ENCODE peak calls at places on chromosomes 5 and 9, in ten cellular contexts. I is transverse colon, L is H1, Y is A549, N is ovary, E is suprapubic skin, X is stomach, M is HepG2, B is sigmoid colon, K is upper lobe of left lung. V is an unnamed sample.

GRCh38 chr5:149268928-149269557 is 2.6 kb upstream of the AFAP1L1 start:
- DNase-seq in I (no peak), L (no peak), Y (peak; percentile 67), N (no peak), E (no peak), X (no peak), M (peak; percentile 49), B (no peak), K (no peak), V (no peak)

GRCh38 chr9:34522971-34523797 is at the start of gene ENHO:
- DNase-seq in I (peak; percentile 92), L (peak; percentile 99), Y (peak; percentile 94), N (peak; percentile 86), E (peak; percentile 88), X (peak; percentile 90), M (peak; percentile 65), B (peak; percentile 93), K (peak; percentile 99), V (peak; percentile 73)

GRCh38 chr5:75907651-75908050 is 175.5 kb upstream of the SV2C start:
- DNase-seq in I (no peak), L (no peak), Y (no peak), N (no peak), E (no peak), X (no peak), M (no peak), B (no peak), K (no peak), V (no peak)

GRCh38 chr5:80189201-80189600 is 66.6 kb downstream of the SERINC5 start:
- DNase-seq in I (no peak), L (no peak), Y (no peak), N (no peak), E (no peak), X (no peak), M (no peak), B (no peak), K (no peak), V (no peak)

GRCh38 chr5:112995764-112996618 is 19.4 kb downstream of the DCP2 start:
- DNase-seq in I (peak; percentile 73), L (peak; percentile 88), Y (peak; percentile 46), N (peak; percentile 87), E (no peak), X (peak; percentile 75), M (peak; percentile 50), B (peak; percentile 81), K (no peak), V (peak; percentile 95)

GRCh38 chr9:70255521-70255920 is 3.3 kb upstream of the SMC5 start:
- DNase-seq in I (no peak), L (no peak), Y (no peak), N (no peak), E (no peak), X (no peak), M (no peak), B (no peak), K (no peak), V (no peak)

GRCh38 chr5:157718529-157718928 is 12.7 kb upstream of the THG1L start:
- DNase-seq in I (no peak), L (no peak), Y (peak; percentile 55), N (peak; percentile 26), E (no peak), X (no peak), M (peak; percentile 23), B (no peak), K (no peak), V (peak; percentile 47)

GRCh38 chr9:109325089-109325488 is 4.2 kb upstream of the EPB41L4B start:
- DNase-seq in I (no peak), L (no peak), Y (no peak), N (no peak), E (no peak), X (no peak), M (no peak), B (no peak), K (no peak), V (no peak)

GRCh38 chr9:77944556-77945261 is 86.9 kb downstream of the GNAQ start:
- DNase-seq in I (peak; percentile 55), L (no peak), Y (no peak), N (no peak), E (no peak), X (no peak), M (no peak), B (no peak), K (no peak), V (no peak)

GRCh38 chr9:116284518-116284917 is 130.9 kb downstream of the PAPPA start:
- DNase-seq in I (no peak), L (no peak), Y (no peak), N (no peak), E (no peak), X (no peak), M (no peak), B (no peak), K (no peak), V (no peak)

GRCh38 chr5:160792281-160792680 is 59.7 kb downstream of the ATP10B start:
- DNase-seq in I (no peak), L (no peak), Y (no peak), N (no peak), E (no peak), X (no peak), M (no peak), B (no peak), K (no peak), V (no peak)

DNA sequence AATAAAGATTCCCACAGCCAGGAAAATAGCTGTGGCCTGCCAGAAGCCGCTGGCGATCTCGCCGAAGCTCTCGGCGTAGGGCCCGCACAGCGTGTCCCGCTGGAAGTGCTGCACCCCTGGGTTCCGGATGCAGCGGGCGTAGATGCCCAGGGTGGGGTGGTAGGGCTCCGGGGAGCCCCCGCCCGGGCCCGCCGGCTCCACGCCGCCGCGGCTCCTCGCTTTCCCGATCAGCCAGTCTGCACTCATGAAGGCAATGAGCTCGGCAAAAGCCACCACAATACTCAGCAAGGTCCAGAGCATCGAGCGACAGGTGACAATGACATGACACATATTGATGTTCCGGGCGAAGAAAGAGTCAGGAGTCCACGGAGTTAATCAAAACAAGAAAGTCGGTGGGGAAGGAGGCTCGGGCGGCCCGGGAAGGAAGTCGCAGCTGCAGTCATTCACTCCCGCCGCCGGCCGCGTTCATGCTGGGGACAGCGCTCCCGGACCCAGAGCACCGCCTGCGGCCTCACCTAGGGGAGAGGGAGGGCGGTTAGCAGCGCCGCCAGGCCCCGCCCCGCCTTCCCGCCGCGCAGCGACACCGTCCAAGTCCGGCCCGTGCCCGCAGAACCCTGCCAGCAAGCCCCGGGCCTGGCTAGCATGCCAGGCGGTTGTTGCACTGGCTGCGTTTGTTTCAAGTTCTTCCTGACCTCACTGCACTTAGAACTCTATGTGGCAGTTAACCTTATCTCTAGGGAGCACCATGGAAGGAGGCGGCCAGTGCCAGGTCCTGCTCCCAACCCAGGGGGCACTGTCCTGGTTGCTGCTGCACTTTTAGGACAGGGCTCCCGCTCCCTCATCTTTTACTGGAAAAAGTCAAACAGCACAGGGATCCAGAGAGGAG is 138.4 kb downstream of the LHFPL2 start:
- DNase-seq in I (peak; percentile 80), L (peak; percentile 82), Y (no peak), N (no peak), E (peak; percentile 83), X (peak; percentile 85), M (no peak), B (peak; percentile 88), K (peak; percentile 95), V (no peak)
- TF ChIP-seq POLR2A in I (peak; percentile 50), L (no peak), Y (no peak), N (no peak), E (no peak), X (no peak), M (no peak), B (peak; percentile 12), K (no peak), V (peak; percentile 5)

GRCh38 chr9:18978188-18978587 is 54.8 kb downstream of the SAXO1 start:
- DNase-seq in I (no peak), L (no peak), Y (no peak), N (no peak), E (no peak), X (no peak), M (peak; percentile 7), B (no peak), K (no peak), V (no peak)

GRCh38 chr9:18980124-18980660 is 52.8 kb downstream of the SAXO1 start:
- DNase-seq in I (no peak), L (no peak), Y (no peak), N (no peak), E (no peak), X (no peak), M (no peak), B (no peak), K (no peak), V (no peak)

GRCh38 chr9:18982246-18982589 is 50.8 kb downstream of the SAXO1 start:
- DNase-seq in I (no peak), L (no peak), Y (no peak), N (no peak), E (no peak), X (no peak), M (no peak), B (no peak), K (no peak), V (no peak)

GRCh38 chr9:18979367-18979766 is 53.6 kb downstream of the SAXO1 start:
- DNase-seq in I (no peak), L (no peak), Y (no peak), N (no peak), E (no peak), X (no peak), M (no peak), B (no peak), K (no peak), V (no peak)

GRCh38 chr9:18981471-18982245 is 51.4 kb downstream of the SAXO1 start:
- DNase-seq in I (no peak), L (no peak), Y (no peak), N (no peak), E (no peak), X (no peak), M (no peak), B (no peak), K (no peak), V (no peak)
- H3K27ac ChIP-seq in I (no peak overlapping the region), L (no peak overlapping the region), Y (no peak overlapping the region), N (no peak overlapping the region), E (no peak overlapping the region), X (no peak overlapping the region), M (no peak overlapping the region), B (no peak overlapping the region), K (no peak overlapping the region), V (no peak overlapping the region)

GRCh38 chr9:98255064-98255577 is 328 bp downstream of the TBC1D2 start:
- DNase-seq in I (peak; percentile 45), L (no peak), Y (no peak), N (peak; percentile 36), E (no peak), X (peak; percentile 46), M (no peak), B (peak; percentile 67), K (no peak), V (no peak)
- TF ChIP-seq EP300 in I (no peak), L (no peak), Y (no peak), N (no peak), E (no peak), X (no peak), M (no peak), B (no peak), K (no peak), V (no peak)

DNA sequence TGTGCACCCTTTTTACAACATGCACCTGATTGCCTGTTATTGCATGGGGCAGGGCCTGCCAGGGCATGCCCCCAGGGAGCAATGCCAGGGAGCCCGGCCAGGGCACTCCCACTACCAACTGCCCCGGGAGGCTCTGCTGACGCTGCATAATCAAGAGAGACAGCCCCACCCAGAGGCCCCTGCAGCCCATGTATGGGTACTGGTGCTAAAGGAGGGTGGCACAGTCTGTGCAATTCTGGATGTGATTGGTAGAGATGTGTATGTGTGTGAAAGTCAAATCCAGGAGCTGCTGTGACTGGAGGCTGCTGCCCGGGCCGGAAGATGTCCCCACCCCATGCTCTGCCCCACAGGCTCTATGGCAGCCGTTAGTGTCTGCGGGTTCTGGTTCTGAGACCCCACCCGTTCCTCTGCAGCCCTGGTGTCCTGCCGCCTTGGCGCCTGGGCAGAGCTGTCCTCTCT is 3.9 kb upstream of the NEURL1B start:
- DNase-seq in I (peak; percentile 92), L (no peak), Y (no peak), N (no peak), E (peak; percentile 71), X (no peak), M (no peak), B (peak; percentile 84), K (no peak), V (no peak)
- TF ChIP-seq POLR2A in I (peak; percentile 60), L (no peak), Y (no peak), N (no peak), E (no peak), X (no peak), M (no peak), B (no peak), K (no peak), V (no peak)

V was measured in tibial nerve.